ENCODE peak calls at places on chromosomes 5 and 9, in ten cellular contexts. S is testis, K is nephron progenitor cell, U is heart left ventricle, X is coronary artery, M is WTC11, D is right lobe of liver, B is progenitor cell of endocrine pancreas, Q is fibroblast of mammary gland, H is AG10803. W is an unnamed sample.

GRCh38 chr9:87546704-87547103 is 49.0 kb downstream of the DAPK1 start:
- DNase-seq in S (no peak), K (no peak), U (no peak), X (no peak), M (no peak), D (no peak), B (no peak), Q (peak), H (no peak), W (no peak)

GRCh38 chr5:36928947-36929346 is 52.4 kb downstream of the NIPBL start:
- DNase-seq in S (no peak), K (no peak), U (no peak), X (no peak), M (no peak), D (no peak), B (no peak), Q (peak), H (peak), W (no peak)

GRCh38 chr5:52693279-52693678 is 94.4 kb upstream of the ITGA1 start:
- DNase-seq in S (peak), K (no peak), U (peak), X (no peak), M (peak), D (peak), B (no peak), Q (peak), H (peak), W (no peak)

GRCh38 chr5:124156408-124157027 is 589.9 kb downstream of the ZNF608 start:
- DNase-seq in S (no peak), K (no peak), U (no peak), X (no peak), M (no peak), D (no peak), B (no peak), Q (peak), H (no peak), W (no peak)

GRCh38 chr5:31469886-31470285 is 62.0 kb downstream of the DROSHA start:
- DNase-seq in S (no peak), K (no peak), U (no peak), X (no peak), M (no peak), D (no peak), B (no peak), Q (no peak), H (peak), W (no peak)

GRCh38 chr5:53642006-53642405 is 81.6 kb downstream of the NDUFS4 start:
- DNase-seq in S (no peak), K (no peak), U (no peak), X (no peak), M (no peak), D (no peak), B (no peak), Q (peak), H (peak), W (no peak)

GRCh38 chr5:157165668-157166067 is 396 bp downstream of the GARIN3 start:
- DNase-seq in S (no peak), K (no peak), U (no peak), X (no peak), M (no peak), D (no peak), B (no peak), Q (no peak), H (no peak), W (no peak)

GRCh38 chr9:124735121-124735520 is 36.0 kb downstream of the NR6A1 start:
- DNase-seq in S (no peak), K (no peak), U (no peak), X (no peak), M (no peak), D (no peak), B (no peak), Q (peak), H (peak), W (no peak)

GRCh38 chr5:94901071-94901979 is 282.9 kb downstream of the SLF1 start:
- DNase-seq in S (no peak), K (no peak), U (no peak), X (no peak), M (no peak), D (no peak), B (no peak), Q (peak), H (peak), W (no peak)

GRCh38 chr5:96517294-96517693 is 84.2 kb upstream of the PCSK1 start:
- DNase-seq in S (no peak), K (no peak), U (no peak), X (no peak), M (no peak), D (no peak), B (no peak), Q (peak), H (peak), W (no peak)

GRCh38 chr9:112867275-112867991 is 23.2 kb downstream of the SLC46A2 start:
- DNase-seq in S (no peak), K (no peak), U (no peak), X (no peak), M (peak), D (no peak), B (no peak), Q (peak), H (peak), W (no peak)

GRCh38 chr5:101517795-101518194 is 614.7 kb upstream of the ST8SIA4 start:
- DNase-seq in S (no peak), K (no peak), U (no peak), X (no peak), M (no peak), D (no peak), B (no peak), Q (no peak), H (no peak), W (no peak)

GRCh38 chr5:143054480-143054941 is 284.3 kb downstream of the ARHGAP26 start:
- DNase-seq in S (no peak), K (no peak), U (no peak), X (no peak), M (no peak), D (no peak), B (no peak), Q (no peak), H (no peak), W (no peak)

GRCh38 chr5:73617510-73618279 is 8.3 kb upstream of the ARHGEF28 start:
- DNase-seq in S (no peak), K (no peak), U (no peak), X (no peak), M (no peak), D (no peak), B (no peak), Q (peak), H (peak), W (no peak)

GRCh38 chr5:17619353-17619752 is 9.2 kb downstream of the TAF11L12 start:
- DNase-seq in S (no peak), K (no peak), U (no peak), X (no peak), M (no peak), D (no peak), B (no peak), Q (no peak), H (no peak), W (no peak)

GRCh38 chr5:98827161-98827560 is 53.7 kb downstream of the RGMB start:
- DNase-seq in S (no peak), K (peak), U (no peak), X (no peak), M (no peak), D (no peak), B (no peak), Q (peak), H (peak), W (no peak)

GRCh38 chr5:150001660-150002493 is 1.3 kb downstream of the HMGXB3 start:
- DNase-seq in S (peak), K (peak), U (peak), X (no peak), M (peak), D (peak), B (no peak), Q (peak), H (peak), W (no peak)

GRCh38 chr9:35500130-35500748 is 10.3 kb downstream of the RUSC2 start:
- DNase-seq in S (no peak), K (no peak), U (no peak), X (no peak), M (no peak), D (no peak), B (no peak), Q (no peak), H (no peak), W (no peak)

GRCh38 chr5:150560401-150561191 is 52.7 kb downstream of the NDST1 start:
- DNase-seq in S (peak), K (peak), U (peak), X (no peak), M (peak), D (no peak), B (peak), Q (peak), H (peak), W (peak)

GRCh38 chr9:92373167-92373566 is 31.2 kb downstream of the OGN start:
- DNase-seq in S (no peak), K (no peak), U (no peak), X (no peak), M (no peak), D (no peak), B (no peak), Q (no peak), H (no peak), W (no peak)

GRCh38 chr5:62960781-62961180 is 382.2 kb downstream of the LRRC70 start:
- DNase-seq in S (no peak), K (no peak), U (no peak), X (no peak), M (no peak), D (no peak), B (no peak), Q (no peak), H (no peak), W (no peak)

GRCh38 chr5:128962211-128962610 is 3.1 kb upstream of the SLC27A6 start:
- DNase-seq in S (no peak), K (no peak), U (no peak), X (no peak), M (peak), D (no peak), B (no peak), Q (no peak), H (no peak), W (no peak)

GRCh38 chr5:133928690-133929393 is 39.6 kb downstream of the C5orf15 start:
- DNase-seq in S (no peak), K (no peak), U (no peak), X (no peak), M (no peak), D (no peak), B (no peak), Q (no peak), H (no peak), W (no peak)

GRCh38 chr9:94135222-94135621 is 51.0 kb downstream of the PTPDC1 start:
- DNase-seq in S (peak), K (no peak), U (no peak), X (no peak), M (no peak), D (no peak), B (no peak), Q (peak), H (peak), W (peak)

GRCh38 chr9:129108083-129108804 is 2.3 kb downstream of the CRAT start:
- DNase-seq in S (no peak), K (no peak), U (no peak), X (no peak), M (no peak), D (no peak), B (no peak), Q (no peak), H (no peak), W (no peak)

GRCh38 chr9:3058409-3058808 is 214.5 kb upstream of the PUM3 start:
- DNase-seq in S (no peak), K (no peak), U (no peak), X (no peak), M (no peak), D (no peak), B (no peak), Q (no peak), H (no peak), W (no peak)

GRCh38 chr9:125359011-125359410 is 97.4 kb downstream of the GAPVD1 start:
- DNase-seq in S (no peak), K (no peak), U (no peak), X (no peak), M (no peak), D (no peak), B (no peak), Q (no peak), H (no peak), W (no peak)

GRCh38 chr9:77952641-77953341 is 78.8 kb downstream of the GNAQ start:
- DNase-seq in S (no peak), K (no peak), U (no peak), X (no peak), M (no peak), D (no peak), B (no peak), Q (peak), H (peak), W (no peak)

GRCh38 chr9:15158019-15158418 is 149.0 kb downstream of the TTC39B start:
- DNase-seq in S (no peak), K (no peak), U (no peak), X (no peak), M (no peak), D (no peak), B (no peak), Q (no peak), H (no peak), W (no peak)

GRCh38 chr9:34992376-34992951 is 2.9 kb downstream of the DNAJB5 start:
- DNase-seq in S (no peak), K (no peak), U (peak), X (peak), M (no peak), D (peak), B (no peak), Q (peak), H (peak), W (peak)

GRCh38 chr5:14063117-14063516 is 80.0 kb upstream of the TRIO start:
- DNase-seq in S (no peak), K (no peak), U (no peak), X (no peak), M (no peak), D (no peak), B (no peak), Q (peak), H (peak), W (no peak)

GRCh38 chr5:124650960-124651662 is 95.3 kb downstream of the ZNF608 start:
- DNase-seq in S (no peak), K (no peak), U (peak), X (no peak), M (no peak), D (no peak), B (no peak), Q (peak), H (peak), W (no peak)

GRCh38 chr9:91004992-91005391 is 203.4 kb downstream of the SYK start:
- DNase-seq in S (no peak), K (no peak), U (no peak), X (no peak), M (no peak), D (no peak), B (no peak), Q (no peak), H (no peak), W (no peak)

GRCh38 chr9:84266087-84266561 is 74.4 kb downstream of the SLC28A3 start:
- DNase-seq in S (no peak), K (no peak), U (no peak), X (no peak), M (peak), D (no peak), B (no peak), Q (no peak), H (no peak), W (no peak)

GRCh38 chr9:87406545-87407166 is 91.0 kb upstream of the DAPK1 start:
- DNase-seq in S (no peak), K (no peak), U (no peak), X (no peak), M (no peak), D (no peak), B (no peak), Q (no peak), H (no peak), W (no peak)

GRCh38 chr5:177291735-177292134 is 11.8 kb downstream of the RAB24 start:
- DNase-seq in S (no peak), K (no peak), U (no peak), X (no peak), M (no peak), D (no peak), B (no peak), Q (no peak), H (no peak), W (no peak)

GRCh38 chr5:33828611-33829286 is 63.0 kb downstream of the ADAMTS12 start:
- DNase-seq in S (no peak), K (no peak), U (no peak), X (no peak), M (no peak), D (no peak), B (no peak), Q (peak), H (no peak), W (no peak)

GRCh38 chr5:89313044-89313443 is 430.1 kb upstream of the MEF2C start:
- DNase-seq in S (no peak), K (no peak), U (no peak), X (no peak), M (no peak), D (no peak), B (no peak), Q (peak), H (peak), W (no peak)

GRCh38 chr9:137319434-137319975 is 17.4 kb upstream of the NRARP start:
- DNase-seq in S (no peak), K (no peak), U (no peak), X (peak), M (no peak), D (no peak), B (no peak), Q (no peak), H (no peak), W (no peak)

GRCh38 chr9:137318565-137318964 is 16.5 kb upstream of the NRARP start:
- DNase-seq in S (no peak), K (no peak), U (no peak), X (no peak), M (no peak), D (no peak), B (no peak), Q (no peak), H (no peak), W (no peak)

GRCh38 chr9:137317979-137318511 is 16.0 kb upstream of the NRARP start:
- DNase-seq in S (peak), K (no peak), U (peak), X (peak), M (no peak), D (no peak), B (no peak), Q (no peak), H (no peak), W (no peak)

GRCh38 chr9:137319976-137320551 is 18.0 kb upstream of the NRARP start:
- DNase-seq in S (peak), K (no peak), U (peak), X (peak), M (no peak), D (peak), B (no peak), Q (no peak), H (no peak), W (peak)

GRCh38 chr9:137318976-137319375 is 16.9 kb upstream of the NRARP start:
- DNase-seq in S (no peak), K (peak), U (peak), X (peak), M (peak), D (peak), B (peak), Q (peak), H (no peak), W (no peak)
- TF ChIP-seq CTCF in S (no peak), K (peak), U (peak), X (peak), M (no peak), D (no peak), B (peak), Q (peak), H (peak), W (peak)

GRCh38 chr5:168843998-168844374 is 264.8 kb upstream of the PANK3 start:
- DNase-seq in S (no peak), K (no peak), U (no peak), X (no peak), M (no peak), D (no peak), B (no peak), Q (no peak), H (no peak), W (peak)

GRCh38 chr5:168837852-168838251 is 258.7 kb upstream of the PANK3 start:
- DNase-seq in S (no peak), K (no peak), U (no peak), X (no peak), M (no peak), D (no peak), B (no peak), Q (no peak), H (no peak), W (no peak)

GRCh38 chr5:168844566-168845296 is 265.6 kb upstream of the PANK3 start:
- DNase-seq in S (no peak), K (peak), U (no peak), X (no peak), M (no peak), D (no peak), B (no peak), Q (no peak), H (no peak), W (no peak)

GRCh38 chr5:168842571-168843205 is 263.5 kb upstream of the PANK3 start:
- DNase-seq in S (no peak), K (no peak), U (peak), X (no peak), M (no peak), D (no peak), B (no peak), Q (no peak), H (no peak), W (no peak)

DNA sequence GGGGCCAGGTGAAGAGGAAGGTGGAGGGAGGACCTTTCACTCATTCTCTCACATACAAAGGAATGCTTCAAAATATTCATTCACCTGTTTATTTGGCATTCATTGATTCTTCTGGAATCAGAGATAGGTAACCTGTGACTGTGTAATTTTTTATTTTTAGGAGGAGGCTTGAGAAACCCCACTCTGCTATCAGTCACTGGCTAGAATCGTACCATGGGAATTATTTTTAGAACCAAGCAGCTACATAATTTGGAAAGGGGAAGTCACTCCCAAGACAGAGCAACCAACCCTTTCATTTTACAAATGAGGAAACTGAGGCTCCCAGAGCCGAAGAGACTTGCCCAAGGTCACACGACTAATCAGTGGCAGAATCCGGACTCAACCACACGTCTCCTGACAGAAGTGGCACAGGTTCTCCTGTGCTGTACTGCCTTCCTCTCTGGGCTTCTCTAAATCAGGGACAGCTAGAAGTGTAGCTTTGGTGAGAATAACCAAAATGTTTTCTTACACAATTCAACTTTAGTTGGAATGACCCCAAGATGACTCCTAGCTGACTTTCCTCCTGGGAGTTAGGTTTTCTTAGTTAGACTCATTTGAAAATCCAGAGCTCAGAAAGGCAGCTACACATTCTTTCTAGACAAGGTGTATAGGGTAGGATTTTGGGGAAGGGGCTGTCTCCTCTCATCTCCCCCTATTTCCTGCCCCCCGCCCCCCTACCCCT is 264.3 kb upstream of the PANK3 start:
- DNase-seq in S (no peak), K (no peak), U (no peak), X (no peak), M (no peak), D (no peak), B (no peak), Q (peak), H (peak), W (no peak)
- TF ChIP-seq CTCF in S (no peak), K (no peak), U (no peak), X (no peak), M (no peak), D (no peak), B (no peak), Q (no peak), H (no peak), W (no peak)

DNA sequence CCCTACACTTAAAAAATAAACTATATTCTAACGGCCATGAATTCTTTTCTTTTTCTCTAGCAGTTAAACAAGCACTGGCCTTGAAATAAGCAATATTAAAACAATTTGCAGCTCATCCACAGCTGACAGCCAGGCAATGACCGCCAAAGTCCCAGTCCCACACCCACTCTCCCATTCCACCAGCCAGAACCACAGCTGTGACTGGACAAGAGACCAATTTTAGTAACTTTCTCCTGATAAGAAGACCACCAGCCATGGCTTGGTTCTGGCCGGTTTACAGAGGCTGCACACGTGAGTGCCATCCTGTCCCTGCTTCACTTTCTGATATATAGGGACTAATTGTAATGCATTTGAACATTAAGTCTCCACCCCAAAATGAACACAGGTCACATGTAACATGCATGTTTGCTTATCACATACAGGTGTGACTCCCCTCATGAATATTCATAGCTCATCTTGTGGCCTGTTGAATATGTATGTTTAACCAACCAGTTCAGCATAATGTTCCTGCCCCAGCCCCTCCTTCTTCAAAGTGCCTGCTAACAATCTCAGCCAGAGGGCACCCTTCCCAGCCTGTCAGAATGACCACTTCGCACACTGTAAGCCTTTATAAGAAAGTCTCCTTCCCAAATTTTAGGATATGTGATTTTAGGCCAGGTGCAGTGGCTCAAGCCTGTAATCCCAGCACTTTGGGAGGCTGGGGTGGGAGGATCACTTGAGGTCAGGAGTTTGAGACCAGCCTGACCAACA is 23.9 kb upstream of the FANCC start:
- DNase-seq in S (peak), K (no peak), U (no peak), X (no peak), M (peak), D (no peak), B (no peak), Q (peak), H (peak), W (no peak)
- TF ChIP-seq CTCF in S (no peak), K (no peak), U (peak), X (no peak), M (no peak), D (no peak), B (no peak), Q (peak), H (peak), W (no peak)

GRCh38 chr5:5480481-5481111 is 58.1 kb downstream of the ICE1 start:
- DNase-seq in S (no peak), K (no peak), U (no peak), X (no peak), M (no peak), D (no peak), B (no peak), Q (no peak), H (no peak), W (no peak)
- TF ChIP-seq CTCF in S (no peak), K (no peak), U (no peak), X (no peak), M (no peak), D (no peak), B (no peak), Q (no peak), H (no peak), W (no peak)